ENCODE peak calls at places on chromosome 11, in eight cellular contexts. P, K, Z, I, L, A, X and M are unnamed samples.

GRCh38 chr11:61832207-61832606 is 4.1 kb downstream of the FADS2 start:
- DNase-seq in X (no peak), P (no peak), I (no peak), A (no peak), Z (no peak), K (no peak), L (no peak), M (no peak)

GRCh38 chr11:61854966-61855714 is 27.0 kb downstream of the FADS2 start:
- DNase-seq in X (no peak), L (no peak), P (no peak), A (no peak), I (no peak), K (no peak), Z (no peak), M (no peak)

GRCh38 chr11:125874556-125875124 is 12.8 kb upstream of the HYLS1 start:
- DNase-seq in P (no peak), L (peak), X (peak), A (peak), Z (peak), K (peak), I (peak), M (peak)

GRCh38 chr11:2591805-2592204 is 108.0 kb downstream of the KCNQ1OT1 start:
- DNase-seq in P (no peak), I (no peak), Z (no peak), X (no peak), A (peak), K (peak), L (no peak), M (no peak)

GRCh38 chr11:46352063-46352841 is 5.0 kb downstream of the DGKZ start:
- DNase-seq in X (no peak), L (peak), A (peak), Z (peak), I (no peak), K (peak), P (no peak), M (peak)

GRCh38 chr11:118000067-118000849 is 14.1 kb downstream of the IL10RA start:
- DNase-seq in X (no peak), K (no peak), L (no peak), A (no peak), Z (no peak), P (peak), I (no peak), M (no peak)

GRCh38 chr11:120054016-120054752 is 83.7 kb downstream of the TRIM29 start:
- DNase-seq in L (no peak), X (no peak), I (no peak), K (no peak), A (no peak), P (peak), Z (no peak), M (no peak)

GRCh38 chr11:68471360-68472340 is 11.1 kb downstream of the PPP6R3 start:
- DNase-seq in A (no peak), I (peak), L (no peak), X (no peak), P (no peak), Z (no peak), K (no peak), M (no peak)

GRCh38 chr11:35148163-35148562 is 9.2 kb downstream of the CD44 start:
- DNase-seq in A (no peak), K (no peak), I (no peak), P (no peak), L (no peak), Z (no peak), X (no peak), M (no peak)

GRCh38 chr11:67434395-67434881 is 3.0 kb downstream of the PTPRCAP start:
- DNase-seq in Z (no peak), X (no peak), K (no peak), I (no peak), P (no peak), L (no peak), A (no peak), M (no peak)
- TF ChIP-seq POLR2A in Z (no peak), X (no peak), K (peak), I (no peak), P (no peak), L (no peak), A (no peak), M (no peak)

GRCh38 chr11:9362393-9362863 is 22.0 kb upstream of the IPO7 start:
- DNase-seq in X (no peak), L (no peak), P (peak), A (no peak), Z (no peak), K (no peak), I (no peak), M (peak)

GRCh38 chr11:9367551-9367950 is 16.9 kb upstream of the IPO7 start:
- DNase-seq in A (no peak), P (no peak), K (no peak), Z (no peak), I (no peak), L (no peak), X (no peak), M (peak)

GRCh38 chr11:9363954-9364912 is 20.2 kb upstream of the IPO7 start:
- DNase-seq in A (peak), X (peak), P (peak), I (peak), Z (peak), L (peak), K (peak), M (peak)
- TF ChIP-seq POLR2A in A (peak), X (no peak), P (no peak), I (peak), Z (peak), L (peak), K (peak), M (peak)

DNA sequence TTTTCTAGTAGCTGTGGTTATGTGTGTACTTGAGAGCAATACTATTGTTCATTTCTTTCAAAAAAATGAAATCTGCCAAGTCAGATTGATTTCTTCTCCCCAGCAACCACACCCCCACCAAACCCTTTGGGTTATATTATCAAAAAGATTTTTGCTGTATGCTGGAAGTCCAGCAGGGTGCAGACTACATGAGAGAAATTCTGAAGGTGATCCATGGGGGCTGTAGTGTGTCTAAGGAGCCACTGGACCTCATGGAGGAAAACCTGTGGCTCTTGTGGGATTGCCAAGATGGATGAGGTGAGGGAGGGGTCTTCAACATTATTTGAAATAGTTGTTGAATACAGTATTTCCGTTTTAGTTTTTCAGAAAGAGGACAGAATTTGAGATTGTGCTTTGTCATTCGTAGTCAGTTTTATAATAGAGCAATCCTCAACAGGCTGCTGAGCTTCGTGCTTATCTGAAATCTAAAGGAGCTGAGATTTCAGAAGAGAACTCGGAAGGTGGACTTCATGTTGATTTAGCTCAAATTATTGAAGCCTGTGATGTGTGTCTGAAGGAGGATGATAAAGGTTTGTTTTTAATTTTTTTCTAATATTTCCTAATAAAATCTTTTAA is 3.1 kb downstream of the EIF3M start:
- DNase-seq in L (peak), X (no peak), P (no peak), K (no peak), I (peak), Z (no peak), A (no peak), M (peak)
- TF ChIP-seq POLR2A in L (no peak), X (no peak), P (no peak), K (no peak), I (no peak), Z (no peak), A (no peak), M (no peak)

GRCh38 chr11:5596611-5597201 is at the start of gene TRIM6:
- DNase-seq in L (peak), Z (peak), K (peak), A (peak), P (peak), I (peak), X (peak), M (peak)
- TF ChIP-seq POLR2A in L (peak), Z (no peak), K (no peak), A (no peak), P (no peak), I (no peak), X (no peak), M (no peak)

GRCh38 chr11:802018-802617 is 2.9 kb downstream of the PIDD1 start:
- DNase-seq in I (no peak), Z (no peak), X (no peak), L (no peak), A (no peak), K (no peak), P (no peak), M (no peak)
- TF ChIP-seq POLR2A in I (no peak), Z (no peak), X (no peak), L (no peak), A (no peak), K (no peak), P (no peak), M (no peak)

DNA sequence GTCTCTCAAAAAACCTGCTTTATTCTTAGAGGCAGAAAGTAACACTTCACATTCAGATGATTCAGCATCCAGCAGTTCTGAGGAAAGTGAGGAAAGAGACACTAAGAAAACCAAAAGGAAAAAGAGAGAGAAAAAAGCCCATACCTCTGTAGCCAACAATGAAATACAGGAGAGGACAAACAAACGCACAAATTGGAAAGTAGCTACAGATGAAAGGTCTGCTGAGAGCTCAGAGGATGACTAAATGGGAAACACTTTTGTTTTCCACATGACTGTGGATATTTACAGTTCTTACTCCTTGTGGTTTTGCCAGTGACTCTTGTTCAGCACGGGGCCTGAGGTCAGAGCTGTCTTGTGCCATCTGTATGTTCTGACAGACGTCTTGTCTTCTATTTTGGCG is 3.8 kb downstream of the TIMM8B start:
- DNase-seq in I (peak), P (no peak), A (peak), L (no peak), K (no peak), X (no peak), Z (no peak), M (no peak)
- TF ChIP-seq POLR2A in I (no peak), P (no peak), A (peak), L (no peak), K (peak), X (no peak), Z (no peak), M (no peak)

GRCh38 chr11:72223615-72224586 is 666 bp upstream of the INPPL1 start:
- DNase-seq in K (no peak), A (peak), P (peak), L (peak), X (peak), I (peak), Z (peak), M (peak)
- TF ChIP-seq POLR2A in K (no peak), A (peak), P (no peak), L (peak), X (peak), I (no peak), Z (peak), M (no peak)